ENCODE peak calls at places on chromosomes 2 and 18, in seven cellular contexts. One of them, this sample, is unnamed.

GRCh38 chr2:168545439-168546082 is 89.5 kb downstream of the CERS6 start:
- DNase-seq in lower lobe of right lung: no peak
- DNase-seq in psoas muscle: no peak
- DNase-seq in ovary: no peak
- DNase-seq in fibroblast of mammary gland: peak
- DNase-seq in neural progenitor cell: peak
- DNase-seq in BJ: no peak
- DNase-seq in this sample: peak

GRCh38 chr2:6312377-6312776 is 553.3 kb downstream of the CMPK2 start:
- DNase-seq in BJ: no peak
- DNase-seq in fibroblast of mammary gland: no peak
- DNase-seq in lower lobe of right lung: no peak
- DNase-seq in neural progenitor cell: no peak
- DNase-seq in psoas muscle: no peak
- DNase-seq in ovary: no peak
- DNase-seq in this sample: no peak

GRCh38 chr2:212644195-212644837 is 105.7 kb upstream of the ERBB4 start:
- DNase-seq in neural progenitor cell: no peak
- DNase-seq in ovary: no peak
- DNase-seq in lower lobe of right lung: no peak
- DNase-seq in psoas muscle: no peak
- DNase-seq in fibroblast of mammary gland: no peak
- DNase-seq in BJ: no peak
- DNase-seq in this sample: no peak

GRCh38 chr2:39158351-39158750 is 37.5 kb upstream of the SOS1 start:
- DNase-seq in fibroblast of mammary gland: peak
- DNase-seq in psoas muscle: no peak
- DNase-seq in BJ: no peak
- DNase-seq in neural progenitor cell: no peak
- DNase-seq in ovary: no peak
- DNase-seq in lower lobe of right lung: no peak
- DNase-seq in this sample: peak

GRCh38 chr2:43898134-43898957 is 59.6 kb downstream of the ABCG8 start:
- DNase-seq in ovary: no peak
- DNase-seq in fibroblast of mammary gland: peak
- DNase-seq in neural progenitor cell: peak
- DNase-seq in lower lobe of right lung: peak
- DNase-seq in BJ: no peak
- DNase-seq in psoas muscle: no peak
- DNase-seq in this sample: no peak

GRCh38 chr2:21422050-21422449 is 298.3 kb downstream of the TDRD15 start:
- DNase-seq in fibroblast of mammary gland: no peak
- DNase-seq in neural progenitor cell: peak
- DNase-seq in BJ: no peak
- DNase-seq in ovary: no peak
- DNase-seq in lower lobe of right lung: peak
- DNase-seq in psoas muscle: no peak
- DNase-seq in this sample: no peak

GRCh38 chr2:74205113-74205512 is 6.7 kb downstream of the MTHFD2 start:
- DNase-seq in lower lobe of right lung: no peak
- DNase-seq in ovary: no peak
- DNase-seq in neural progenitor cell: no peak
- DNase-seq in psoas muscle: no peak
- DNase-seq in BJ: no peak
- DNase-seq in fibroblast of mammary gland: no peak
- DNase-seq in this sample: no peak

GRCh38 chr2:240919161-240919781 is 13.1 kb downstream of the CROCC2 start:
- DNase-seq in lower lobe of right lung: no peak
- DNase-seq in BJ: no peak
- DNase-seq in psoas muscle: peak
- DNase-seq in ovary: peak
- DNase-seq in fibroblast of mammary gland: no peak
- DNase-seq in neural progenitor cell: no peak
- DNase-seq in this sample: no peak

GRCh38 chr18:75574197-75574596 is 146.7 kb upstream of the SMIM21 start:
- DNase-seq in BJ: no peak
- DNase-seq in fibroblast of mammary gland: no peak
- DNase-seq in psoas muscle: no peak
- DNase-seq in neural progenitor cell: no peak
- DNase-seq in ovary: no peak
- DNase-seq in lower lobe of right lung: no peak
- DNase-seq in this sample: no peak

GRCh38 chr2:26444236-26444635 is 33.7 kb downstream of the OTOF start:
- DNase-seq in psoas muscle: no peak
- DNase-seq in lower lobe of right lung: no peak
- DNase-seq in neural progenitor cell: no peak
- DNase-seq in BJ: no peak
- DNase-seq in fibroblast of mammary gland: no peak
- DNase-seq in ovary: no peak
- DNase-seq in this sample: no peak

GRCh38 chr2:129923265-129924141 is 56.0 kb upstream of the RAB6C start:
- DNase-seq in psoas muscle: no peak
- DNase-seq in neural progenitor cell: peak
- DNase-seq in fibroblast of mammary gland: peak
- DNase-seq in ovary: no peak
- DNase-seq in lower lobe of right lung: no peak
- DNase-seq in BJ: no peak
- DNase-seq in this sample: peak

GRCh38 chr2:1495676-1496393 is 82.6 kb downstream of the TPO start:
- DNase-seq in ovary: no peak
- DNase-seq in lower lobe of right lung: no peak
- DNase-seq in fibroblast of mammary gland: no peak
- DNase-seq in neural progenitor cell: no peak
- DNase-seq in psoas muscle: no peak
- DNase-seq in BJ: no peak
- DNase-seq in this sample: no peak

GRCh38 chr2:25373269-25373981 is 31.7 kb upstream of the DNMT3A start:
- DNase-seq in BJ: no peak
- DNase-seq in neural progenitor cell: no peak
- DNase-seq in fibroblast of mammary gland: no peak
- DNase-seq in lower lobe of right lung: peak
- DNase-seq in psoas muscle: peak
- DNase-seq in ovary: peak
- DNase-seq in this sample: no peak

DNA sequence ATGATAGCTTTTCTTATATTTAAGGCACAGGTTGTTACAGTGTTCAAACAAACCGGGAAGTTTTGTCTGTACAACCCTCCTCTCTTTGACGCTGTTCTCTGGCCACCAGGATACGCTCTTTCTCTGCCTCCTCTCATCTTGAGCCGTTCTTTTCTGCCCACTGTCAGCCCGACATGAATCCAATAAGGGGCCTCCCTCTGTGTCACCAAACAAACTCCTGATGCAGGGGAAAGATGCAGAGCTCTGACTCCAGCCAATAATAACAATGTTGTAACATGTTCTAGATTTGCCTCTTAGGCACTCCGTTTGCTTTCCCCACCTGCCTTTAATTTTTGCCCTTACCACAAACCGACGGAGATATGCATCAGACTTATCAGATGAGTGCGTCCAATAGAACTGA is 449.3 kb downstream of the SLC4A3 start:
- DNase-seq in ovary: no peak
- DNase-seq in neural progenitor cell: peak
- DNase-seq in lower lobe of right lung: no peak
- DNase-seq in BJ: peak
- DNase-seq in fibroblast of mammary gland: peak
- DNase-seq in psoas muscle: no peak
- DNase-seq in this sample: peak
- H3K4me3 ChIP-seq in ovary: no peak
- H3K4me3 ChIP-seq in neural progenitor cell: no peak
- H3K4me3 ChIP-seq in lower lobe of right lung: no peak
- H3K4me3 ChIP-seq in BJ: no peak
- H3K4me3 ChIP-seq in fibroblast of mammary gland: no peak
- H3K4me3 ChIP-seq in psoas muscle: no peak
- H3K4me3 ChIP-seq in this sample: no peak

GRCh38 chr2:31415421-31415820 is 879 bp upstream of the XDH start:
- DNase-seq in lower lobe of right lung: no peak
- DNase-seq in ovary: no peak
- DNase-seq in psoas muscle: no peak
- DNase-seq in fibroblast of mammary gland: no peak
- DNase-seq in BJ: peak
- DNase-seq in neural progenitor cell: no peak
- DNase-seq in this sample: peak

GRCh38 chr2:31414601-31415241 is at the start of gene XDH:
- DNase-seq in ovary: no peak
- DNase-seq in fibroblast of mammary gland: no peak
- DNase-seq in lower lobe of right lung: no peak
- DNase-seq in neural progenitor cell: no peak
- DNase-seq in BJ: no peak
- DNase-seq in psoas muscle: no peak
- DNase-seq in this sample: peak

GRCh38 chr2:31413025-31413424 is 1.5 kb downstream of the XDH start:
- DNase-seq in fibroblast of mammary gland: peak
- DNase-seq in BJ: peak
- DNase-seq in neural progenitor cell: no peak
- DNase-seq in ovary: no peak
- DNase-seq in lower lobe of right lung: no peak
- DNase-seq in psoas muscle: no peak
- DNase-seq in this sample: peak

GRCh38 chr2:31411771-31412170 is 2.8 kb downstream of the XDH start:
- DNase-seq in ovary: no peak
- DNase-seq in BJ: no peak
- DNase-seq in lower lobe of right lung: no peak
- DNase-seq in fibroblast of mammary gland: no peak
- DNase-seq in psoas muscle: no peak
- DNase-seq in neural progenitor cell: no peak
- DNase-seq in this sample: peak

GRCh38 chr2:31413876-31414550 is 529 bp downstream of the XDH start:
- DNase-seq in ovary: no peak
- DNase-seq in neural progenitor cell: peak
- DNase-seq in fibroblast of mammary gland: peak
- DNase-seq in lower lobe of right lung: no peak
- DNase-seq in psoas muscle: no peak
- DNase-seq in BJ: no peak
- DNase-seq in this sample: no peak
- TF ChIP-seq CTCF in ovary: no peak
- TF ChIP-seq CTCF in neural progenitor cell: peak
- TF ChIP-seq CTCF in fibroblast of mammary gland: peak
- TF ChIP-seq CTCF in lower lobe of right lung: no peak
- TF ChIP-seq CTCF in psoas muscle: peak
- TF ChIP-seq CTCF in BJ: no peak
- TF ChIP-seq CTCF in this sample: no peak

DNA sequence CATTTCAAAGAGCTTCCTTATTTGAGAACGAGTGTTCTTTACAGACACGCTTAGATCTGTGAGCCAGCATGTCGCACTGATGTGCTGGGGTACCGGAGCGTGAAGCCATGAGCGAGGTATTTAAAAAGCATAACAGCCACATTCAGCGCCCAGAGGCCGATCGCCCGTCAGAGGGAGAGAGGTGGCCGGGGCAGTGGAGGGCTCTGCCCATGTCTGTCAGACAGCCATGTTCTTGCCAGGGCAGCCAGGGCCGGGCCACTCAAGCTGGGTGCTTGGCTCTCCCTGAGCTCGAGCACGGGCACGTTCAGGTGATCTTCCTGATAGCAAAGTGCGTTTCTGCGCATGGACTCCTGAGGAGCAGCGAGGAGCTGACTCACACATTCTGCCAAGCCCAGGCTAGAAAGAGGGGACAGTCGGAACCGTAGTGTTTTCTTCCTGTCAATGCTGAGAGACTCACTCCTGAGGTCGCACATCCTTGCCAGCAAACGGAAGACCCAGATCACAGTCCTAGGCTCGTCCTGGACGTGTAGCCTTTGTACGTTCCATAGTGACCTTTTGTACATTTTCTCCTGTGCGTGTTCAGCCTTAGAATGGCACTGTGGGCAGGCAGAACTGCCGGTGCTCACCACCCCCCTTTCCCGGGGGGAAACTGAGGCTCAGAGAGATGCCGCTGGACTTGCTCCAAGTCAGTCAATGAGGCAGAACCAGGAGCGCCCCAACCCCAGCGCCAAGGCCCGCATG is 100.7 kb downstream of the NFATC1 start:
- DNase-seq in ovary: peak
- DNase-seq in lower lobe of right lung: peak
- DNase-seq in psoas muscle: peak
- DNase-seq in neural progenitor cell: no peak
- DNase-seq in fibroblast of mammary gland: no peak
- DNase-seq in BJ: no peak
- DNase-seq in this sample: no peak
- H3K4me3 ChIP-seq in ovary: no peak
- H3K4me3 ChIP-seq in lower lobe of right lung: no peak
- H3K4me3 ChIP-seq in psoas muscle: no peak
- H3K4me3 ChIP-seq in neural progenitor cell: no peak
- H3K4me3 ChIP-seq in fibroblast of mammary gland: no peak
- H3K4me3 ChIP-seq in BJ: no peak
- H3K4me3 ChIP-seq in this sample: no peak

GRCh38 chr2:105788670-105789290 is 44.1 kb downstream of the NCK2 start:
- DNase-seq in psoas muscle: no peak
- DNase-seq in BJ: no peak
- DNase-seq in fibroblast of mammary gland: no peak
- DNase-seq in ovary: no peak
- DNase-seq in lower lobe of right lung: no peak
- DNase-seq in neural progenitor cell: no peak
- DNase-seq in this sample: no peak

GRCh38 chr2:105790467-105791118 is 45.9 kb downstream of the NCK2 start:
- DNase-seq in lower lobe of right lung: no peak
- DNase-seq in neural progenitor cell: no peak
- DNase-seq in BJ: no peak
- DNase-seq in psoas muscle: peak
- DNase-seq in fibroblast of mammary gland: no peak
- DNase-seq in ovary: no peak
- DNase-seq in this sample: no peak

GRCh38 chr2:105787376-105788318 is 42.9 kb downstream of the NCK2 start:
- DNase-seq in fibroblast of mammary gland: peak
- DNase-seq in psoas muscle: no peak
- DNase-seq in ovary: no peak
- DNase-seq in lower lobe of right lung: no peak
- DNase-seq in neural progenitor cell: no peak
- DNase-seq in BJ: no peak
- DNase-seq in this sample: no peak

GRCh38 chr2:105791229-105791628 is 46.5 kb downstream of the NCK2 start:
- DNase-seq in neural progenitor cell: no peak
- DNase-seq in lower lobe of right lung: no peak
- DNase-seq in fibroblast of mammary gland: no peak
- DNase-seq in BJ: no peak
- DNase-seq in ovary: no peak
- DNase-seq in psoas muscle: no peak
- DNase-seq in this sample: no peak

DNA sequence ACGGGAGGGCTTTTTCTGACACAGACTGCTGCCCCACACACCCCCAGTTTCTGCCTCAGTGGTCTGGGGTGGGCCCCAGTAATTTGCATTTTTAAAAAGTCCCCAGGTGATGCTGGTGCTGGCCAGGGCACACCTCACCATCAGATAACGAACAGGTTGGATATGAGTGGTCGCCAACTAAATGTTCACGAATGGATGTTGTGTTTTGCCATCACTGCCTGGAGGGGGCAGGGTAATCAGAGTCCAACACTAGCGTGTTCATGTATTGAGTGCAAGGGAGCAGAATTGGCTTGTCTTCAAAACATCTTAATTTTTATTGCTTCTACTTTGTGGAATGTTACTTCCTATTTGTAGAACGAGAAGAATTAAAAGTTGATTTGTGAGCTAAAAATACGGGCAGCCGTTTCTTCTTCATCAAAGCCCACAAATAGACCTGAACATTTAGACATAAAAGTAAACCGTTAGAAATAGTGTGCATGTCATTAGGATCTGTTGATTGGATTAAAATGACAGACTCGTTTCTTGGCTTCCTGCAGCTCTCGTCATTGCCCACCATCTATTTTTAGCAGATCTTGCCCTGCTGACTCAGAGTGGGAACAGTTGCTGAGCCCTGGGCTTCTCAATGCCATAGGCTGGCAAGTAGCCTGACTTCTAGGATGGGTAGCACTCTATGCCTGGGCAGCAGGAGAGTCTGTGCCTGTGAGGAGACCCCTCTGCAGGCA is 45.2 kb downstream of the NCK2 start:
- DNase-seq in ovary: no peak
- DNase-seq in lower lobe of right lung: no peak
- DNase-seq in neural progenitor cell: no peak
- DNase-seq in psoas muscle: peak
- DNase-seq in BJ: peak
- DNase-seq in fibroblast of mammary gland: peak
- DNase-seq in this sample: peak
- TF ChIP-seq CTCF in ovary: no peak
- TF ChIP-seq CTCF in lower lobe of right lung: no peak
- TF ChIP-seq CTCF in neural progenitor cell: peak
- TF ChIP-seq CTCF in psoas muscle: no peak
- TF ChIP-seq CTCF in BJ: peak
- TF ChIP-seq CTCF in fibroblast of mammary gland: no peak
- TF ChIP-seq CTCF in this sample: peak

This sample was measured in foreskin fibroblast.